ENCODE peak calls at places on chromosome 5, in five cellular contexts. V, K, R, L and P are unnamed samples.

GRCh38 chr5:42109006-42109572 is 184.0 kb downstream of the FBXO4 start:
- DNase-seq in R (no peak), L (no peak), K (no peak), V (no peak), P (no peak)

GRCh38 chr5:77893225-77893860 is 117.2 kb upstream of the TBCA start:
- DNase-seq in R (no peak), V (no peak), L (no peak), K (peak; percentile 97), P (peak; percentile 48)

GRCh38 chr5:149397530-149397929 is 18.4 kb upstream of the IL17B start:
- DNase-seq in K (peak; percentile 94), R (no peak), V (no peak), L (no peak), P (no peak)

GRCh38 chr5:150623152-150623877 is 17.1 kb upstream of the SYNPO start:
- DNase-seq in L (no peak), R (no peak), K (no peak), V (no peak), P (no peak)

GRCh38 chr5:178238711-178239592 is 6.3 kb upstream of the PHYKPL start:
- DNase-seq in K (no peak), L (no peak), R (no peak), V (peak; percentile 35), P (no peak)

GRCh38 chr5:174140452-174140851 is 94.9 kb downstream of the NSG2 start:
- DNase-seq in L (no peak), K (no peak), V (no peak), R (no peak), P (no peak)

GRCh38 chr5:821504-821903 is 29.3 kb downstream of the ZDHHC11 start:
- DNase-seq in L (no peak), R (no peak), K (no peak), V (no peak), P (no peak)

GRCh38 chr5:446066-446725 is 3.2 kb downstream of the EXOC3 start:
- DNase-seq in K (no peak), R (no peak), V (no peak), L (peak; percentile 15), P (no peak)

GRCh38 chr5:107431998-107432397 is 238.7 kb downstream of the EFNA5 start:
- DNase-seq in L (no peak), R (no peak), V (no peak), K (peak; percentile 58), P (no peak)

GRCh38 chr5:124996764-124997077 is 250.3 kb upstream of the ZNF608 start:
- DNase-seq in R (no peak), K (peak; percentile 12), L (no peak), V (peak; percentile 81), P (no peak)

GRCh38 chr5:35781181-35781580 is 75.5 kb upstream of the IL7R start:
- DNase-seq in R (no peak), V (no peak), K (no peak), L (no peak), P (no peak)

GRCh38 chr5:78806544-78806943 is 158.0 kb upstream of the LHFPL2 start:
- DNase-seq in K (peak; percentile 93), R (no peak), V (no peak), L (no peak), P (peak; percentile 16)

GRCh38 chr5:98631311-98632054 is 142.0 kb upstream of the RGMB start:
- DNase-seq in K (peak; percentile 77), V (no peak), R (no peak), L (no peak), P (no peak)

GRCh38 chr5:31186672-31187267 is 6.7 kb upstream of the CDH6 start:
- DNase-seq in V (peak; percentile 72), K (peak; percentile 61), L (no peak), R (no peak), P (no peak)

GRCh38 chr5:91357012-91357634 is 26.0 kb downstream of the ARRDC3 start:
- DNase-seq in V (peak; percentile 20), L (no peak), K (no peak), R (no peak), P (no peak)

GRCh38 chr5:150469718-150470470 is 20.4 kb upstream of the RPS14 start:
- DNase-seq in R (no peak), L (no peak), V (no peak), K (peak; percentile 98), P (no peak)

GRCh38 chr5:127970081-127970480 is 113.5 kb upstream of the SLC12A2 start:
- DNase-seq in L (no peak), V (no peak), R (no peak), K (no peak), P (no peak)
- H3K27ac ChIP-seq in L (no peak overlapping the region), V (no peak overlapping the region), R (no peak overlapping the region), K (no peak overlapping the region), P (no peak overlapping the region)

GRCh38 chr5:56591081-56591480 is 224.3 kb upstream of the MAP3K1 start:
- DNase-seq in R (no peak), V (no peak), L (no peak), K (no peak), P (no peak)

GRCh38 chr5:56589486-56589870 is 225.9 kb upstream of the MAP3K1 start:
- DNase-seq in R (no peak), K (no peak), L (no peak), V (no peak), P (no peak)

GRCh38 chr5:56588125-56588516 is 227.2 kb upstream of the MAP3K1 start:
- DNase-seq in R (no peak), V (no peak), L (no peak), K (no peak), P (no peak)

GRCh38 chr5:56587381-56588124 is 227.8 kb upstream of the MAP3K1 start:
- DNase-seq in K (no peak), V (no peak), L (no peak), R (no peak), P (no peak)

GRCh38 chr5:56588636-56589485 is 226.5 kb upstream of the MAP3K1 start:
- DNase-seq in V (peak; percentile 57), R (peak; percentile 38), L (peak; percentile 70), K (peak; percentile 24), P (no peak)
- H3K27ac ChIP-seq in V (no peak overlapping the region), R (peak overlapping the region; percentile 82), L (no peak overlapping the region), K (no peak overlapping the region), P (no peak overlapping the region)

GRCh38 chr5:76583163-76584047 is 39.8 kb downstream of the F2RL2 start:
- DNase-seq in K (peak; percentile 39), R (no peak), L (no peak), V (no peak), P (no peak)
- H3K27ac ChIP-seq in K (no peak overlapping the region), R (no peak overlapping the region), L (no peak overlapping the region), V (no peak overlapping the region), P (no peak overlapping the region)

GRCh38 chr5:132489871-132490483 is 596 bp downstream of the IRF1 start:
- DNase-seq in R (no peak), V (peak; percentile 68), L (peak; percentile 86), K (peak; percentile 80), P (peak; percentile 37)
- H3K27ac ChIP-seq in R (peak overlapping the region; percentile 100), V (no peak overlapping the region), L (peak overlapping the region; percentile 98), K (peak overlapping the region; percentile 88), P (peak overlapping the region; percentile 86)

GRCh38 chr5:154762700-154763099 is 7.5 kb downstream of the LARP1 start:
- DNase-seq in R (no peak), L (no peak), K (no peak), V (no peak), P (no peak)
- H3K27ac ChIP-seq in R (no peak overlapping the region), L (no peak overlapping the region), K (no peak overlapping the region), V (no peak overlapping the region), P (no peak overlapping the region)

GRCh38 chr5:14202462-14202861 is 59.3 kb downstream of the TRIO start:
- DNase-seq in K (peak; percentile 76), L (no peak), V (no peak), R (no peak), P (no peak)
- H3K27ac ChIP-seq in K (peak overlapping the region; percentile 83), L (no peak overlapping the region), V (no peak overlapping the region), R (no peak overlapping the region), P (no peak overlapping the region)

GRCh38 chr5:87827561-87827960 is 414.8 kb upstream of the CCNH start:
- DNase-seq in K (peak; percentile 3), R (no peak), V (no peak), L (no peak), P (no peak)

GRCh38 chr5:87831499-87831898 is 418.8 kb upstream of the CCNH start:
- DNase-seq in R (no peak), K (no peak), V (no peak), L (no peak), P (no peak)

GRCh38 chr5:87826507-87826906 is 413.8 kb upstream of the CCNH start:
- DNase-seq in R (no peak), V (no peak), L (no peak), K (no peak), P (no peak)

GRCh38 chr5:87829214-87829551 is 416.5 kb upstream of the CCNH start:
- DNase-seq in R (no peak), V (no peak), K (peak; percentile 36), L (no peak), P (no peak)

DNA sequence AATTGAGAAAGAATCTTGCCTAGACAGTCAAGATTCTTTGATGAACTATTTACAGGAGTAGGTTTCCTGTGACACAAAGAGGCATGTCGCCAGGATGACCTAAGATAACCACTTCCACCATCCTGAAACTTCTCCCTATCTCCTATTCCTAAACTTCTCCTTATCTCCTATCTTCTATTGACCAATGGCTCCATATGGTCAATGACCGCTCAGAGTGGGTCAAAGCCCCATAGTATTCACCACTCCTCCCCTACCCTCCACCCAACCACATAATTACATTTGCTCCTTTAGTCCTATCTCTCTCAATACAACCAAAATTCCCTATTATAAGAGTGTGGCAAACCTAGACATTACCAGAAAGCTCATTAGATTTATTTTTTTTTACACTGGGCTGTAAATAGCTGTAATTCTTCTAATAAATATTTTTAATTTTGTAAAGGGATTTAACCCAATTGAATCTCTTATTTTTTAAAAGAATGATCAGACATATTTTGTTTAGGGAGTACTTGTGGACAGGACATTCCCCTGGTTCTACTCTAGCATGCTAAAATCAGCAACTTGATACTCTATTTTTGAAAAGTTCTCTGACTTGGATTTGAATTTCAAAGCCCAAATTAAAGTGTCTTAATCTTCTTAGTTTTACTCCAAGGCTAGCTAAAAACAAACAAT is 415.9 kb upstream of the CCNH start:
- DNase-seq in R (no peak), K (no peak), L (no peak), V (no peak), P (no peak)
- H3K27ac ChIP-seq in R (no peak overlapping the region), K (no peak overlapping the region), L (no peak overlapping the region), V (no peak overlapping the region), P (no peak overlapping the region)

DNA sequence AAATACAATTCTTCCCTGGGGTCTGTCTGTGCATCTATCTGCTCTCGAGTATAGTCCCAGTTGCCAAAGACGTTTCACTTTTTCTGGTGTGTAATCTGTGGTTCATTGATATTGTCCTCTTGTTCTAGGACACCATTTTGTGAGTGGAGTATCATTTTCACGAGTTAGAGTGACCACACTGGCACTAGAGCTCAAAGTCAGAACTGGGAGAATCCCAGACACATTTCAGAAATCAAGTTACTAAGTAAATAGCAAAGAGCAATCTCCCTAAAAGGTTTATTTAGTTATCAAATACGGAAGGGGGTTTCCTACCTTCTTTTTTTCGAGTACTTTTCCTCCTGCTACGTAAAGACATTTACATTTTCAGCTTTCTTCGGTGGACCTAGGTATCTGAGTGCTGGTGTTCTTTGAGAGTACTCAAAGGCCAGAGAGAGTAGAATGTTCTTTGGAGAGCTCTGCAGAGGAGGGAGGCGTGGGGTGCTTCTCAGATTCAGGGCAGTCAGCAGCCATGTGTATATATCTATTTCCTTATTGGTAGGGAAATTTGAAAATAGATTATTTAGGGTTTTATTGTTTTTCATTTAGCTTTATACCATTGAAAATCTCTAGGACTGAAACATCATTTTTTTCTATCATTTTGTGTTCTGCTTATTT is 8.9 kb upstream of the HSPA9 start:
- DNase-seq in V (no peak), K (no peak), R (no peak), L (no peak), P (no peak)
- H3K27ac ChIP-seq in V (no peak overlapping the region), K (no peak overlapping the region), R (no peak overlapping the region), L (no peak overlapping the region), P (no peak overlapping the region)

GRCh38 chr5:39411985-39412384 is 12.8 kb downstream of the DAB2 start:
- DNase-seq in R (no peak), V (no peak), L (no peak), K (peak; percentile 37), P (no peak)
- H3K27ac ChIP-seq in R (no peak overlapping the region), V (no peak overlapping the region), L (peak overlapping the region; percentile 26), K (peak overlapping the region; percentile 64), P (no peak overlapping the region)